ENCODE peak calls at places on chromosome 2, in four cellular contexts. One of them, this sample, is unnamed.

GRCh38 chr2:235605306-235605998 is 111.6 kb downstream of the AGAP1 start:
- ATAC-seq in activated CD8-positive, alpha-beta T cell treated with anti-CD3 and anti-CD28 coated beads, Interleukin-2, amount 10 ng/mL, durations not matched to agents 7 days and 5 days: no peak
- ATAC-seq in stimulated activated naive CD8-positive, alpha-beta T cell treated with anti-CD3 and anti-CD28 coated beads, Interleukin-15, amount 100 ng/mL, for 72 hours: no peak
- ATAC-seq in psoas muscle: peak
- ATAC-seq in this sample: no peak

GRCh38 chr2:132489150-132489549 is 72.5 kb downstream of the GPR39 start:
- ATAC-seq in activated CD8-positive, alpha-beta T cell treated with anti-CD3 and anti-CD28 coated beads, Interleukin-2, amount 10 ng/mL, durations not matched to agents 7 days and 5 days: no peak
- ATAC-seq in stimulated activated naive CD8-positive, alpha-beta T cell treated with anti-CD3 and anti-CD28 coated beads, Interleukin-15, amount 100 ng/mL, for 72 hours: no peak
- ATAC-seq in psoas muscle: no peak
- ATAC-seq in this sample: no peak

GRCh38 chr2:101486994-101487393 is 12.1 kb upstream of the RFX8 start:
- ATAC-seq in activated CD8-positive, alpha-beta T cell treated with anti-CD3 and anti-CD28 coated beads, Interleukin-2, amount 10 ng/mL, durations not matched to agents 7 days and 5 days: no peak
- ATAC-seq in stimulated activated naive CD8-positive, alpha-beta T cell treated with anti-CD3 and anti-CD28 coated beads, Interleukin-15, amount 100 ng/mL, for 72 hours: no peak
- ATAC-seq in psoas muscle: no peak
- ATAC-seq in this sample: no peak

GRCh38 chr2:19336781-19337180 is 21.6 kb downstream of the OSR1 start:
- ATAC-seq in activated CD8-positive, alpha-beta T cell treated with anti-CD3 and anti-CD28 coated beads, Interleukin-2, amount 10 ng/mL, durations not matched to agents 7 days and 5 days: no peak
- ATAC-seq in stimulated activated naive CD8-positive, alpha-beta T cell treated with anti-CD3 and anti-CD28 coated beads, Interleukin-15, amount 100 ng/mL, for 72 hours: no peak
- ATAC-seq in psoas muscle: peak
- ATAC-seq in this sample: no peak

GRCh38 chr2:151757861-151758260 is 23.6 kb upstream of the NEB start:
- ATAC-seq in activated CD8-positive, alpha-beta T cell treated with anti-CD3 and anti-CD28 coated beads, Interleukin-2, amount 10 ng/mL, durations not matched to agents 7 days and 5 days: no peak
- ATAC-seq in stimulated activated naive CD8-positive, alpha-beta T cell treated with anti-CD3 and anti-CD28 coated beads, Interleukin-15, amount 100 ng/mL, for 72 hours: no peak
- ATAC-seq in psoas muscle: no peak
- ATAC-seq in this sample: no peak

GRCh38 chr2:220550995-220551702 is 923.7 kb downstream of the SLC4A3 start:
- ATAC-seq in activated CD8-positive, alpha-beta T cell treated with anti-CD3 and anti-CD28 coated beads, Interleukin-2, amount 10 ng/mL, durations not matched to agents 7 days and 5 days: no peak
- ATAC-seq in stimulated activated naive CD8-positive, alpha-beta T cell treated with anti-CD3 and anti-CD28 coated beads, Interleukin-15, amount 100 ng/mL, for 72 hours: no peak
- ATAC-seq in psoas muscle: no peak
- ATAC-seq in this sample: no peak

GRCh38 chr2:173448938-173449471 is 94.3 kb downstream of the CDCA7 start:
- ATAC-seq in activated CD8-positive, alpha-beta T cell treated with anti-CD3 and anti-CD28 coated beads, Interleukin-2, amount 10 ng/mL, durations not matched to agents 7 days and 5 days: peak
- ATAC-seq in stimulated activated naive CD8-positive, alpha-beta T cell treated with anti-CD3 and anti-CD28 coated beads, Interleukin-15, amount 100 ng/mL, for 72 hours: peak
- ATAC-seq in psoas muscle: peak
- ATAC-seq in this sample: peak

GRCh38 chr2:70009776-70010175 is 48.3 kb upstream of the ASPRV1 start:
- ATAC-seq in activated CD8-positive, alpha-beta T cell treated with anti-CD3 and anti-CD28 coated beads, Interleukin-2, amount 10 ng/mL, durations not matched to agents 7 days and 5 days: no peak
- ATAC-seq in stimulated activated naive CD8-positive, alpha-beta T cell treated with anti-CD3 and anti-CD28 coated beads, Interleukin-15, amount 100 ng/mL, for 72 hours: no peak
- ATAC-seq in psoas muscle: no peak
- ATAC-seq in this sample: no peak

GRCh38 chr2:54697934-54698333 is 25.5 kb upstream of the EML6 start:
- ATAC-seq in activated CD8-positive, alpha-beta T cell treated with anti-CD3 and anti-CD28 coated beads, Interleukin-2, amount 10 ng/mL, durations not matched to agents 7 days and 5 days: no peak
- ATAC-seq in stimulated activated naive CD8-positive, alpha-beta T cell treated with anti-CD3 and anti-CD28 coated beads, Interleukin-15, amount 100 ng/mL, for 72 hours: no peak
- ATAC-seq in psoas muscle: no peak
- ATAC-seq in this sample: no peak

GRCh38 chr2:198775737-198776136 is 682.0 kb downstream of the SATB2 start:
- ATAC-seq in activated CD8-positive, alpha-beta T cell treated with anti-CD3 and anti-CD28 coated beads, Interleukin-2, amount 10 ng/mL, durations not matched to agents 7 days and 5 days: no peak
- ATAC-seq in stimulated activated naive CD8-positive, alpha-beta T cell treated with anti-CD3 and anti-CD28 coated beads, Interleukin-15, amount 100 ng/mL, for 72 hours: no peak
- ATAC-seq in psoas muscle: no peak
- ATAC-seq in this sample: no peak

GRCh38 chr2:85414761-85415498 is 3.6 kb upstream of the SH2D6 start:
- ATAC-seq in activated CD8-positive, alpha-beta T cell treated with anti-CD3 and anti-CD28 coated beads, Interleukin-2, amount 10 ng/mL, durations not matched to agents 7 days and 5 days: no peak
- ATAC-seq in stimulated activated naive CD8-positive, alpha-beta T cell treated with anti-CD3 and anti-CD28 coated beads, Interleukin-15, amount 100 ng/mL, for 72 hours: no peak
- ATAC-seq in psoas muscle: no peak
- ATAC-seq in this sample: no peak

GRCh38 chr2:100895402-100895801 is 75.5 kb downstream of the NPAS2 start:
- ATAC-seq in activated CD8-positive, alpha-beta T cell treated with anti-CD3 and anti-CD28 coated beads, Interleukin-2, amount 10 ng/mL, durations not matched to agents 7 days and 5 days: no peak
- ATAC-seq in stimulated activated naive CD8-positive, alpha-beta T cell treated with anti-CD3 and anti-CD28 coated beads, Interleukin-15, amount 100 ng/mL, for 72 hours: no peak
- ATAC-seq in psoas muscle: no peak
- ATAC-seq in this sample: no peak

GRCh38 chr2:28408764-28409599 is 16.3 kb downstream of the FOSL2 start:
- ATAC-seq in activated CD8-positive, alpha-beta T cell treated with anti-CD3 and anti-CD28 coated beads, Interleukin-2, amount 10 ng/mL, durations not matched to agents 7 days and 5 days: peak
- ATAC-seq in stimulated activated naive CD8-positive, alpha-beta T cell treated with anti-CD3 and anti-CD28 coated beads, Interleukin-15, amount 100 ng/mL, for 72 hours: peak
- ATAC-seq in psoas muscle: peak
- ATAC-seq in this sample: peak

GRCh38 chr2:19419211-19419880 is 60.9 kb upstream of the OSR1 start:
- ATAC-seq in activated CD8-positive, alpha-beta T cell treated with anti-CD3 and anti-CD28 coated beads, Interleukin-2, amount 10 ng/mL, durations not matched to agents 7 days and 5 days: no peak
- ATAC-seq in stimulated activated naive CD8-positive, alpha-beta T cell treated with anti-CD3 and anti-CD28 coated beads, Interleukin-15, amount 100 ng/mL, for 72 hours: no peak
- ATAC-seq in psoas muscle: no peak
- ATAC-seq in this sample: no peak

GRCh38 chr2:205768341-205768740 is 86.0 kb downstream of the NRP2 start:
- ATAC-seq in activated CD8-positive, alpha-beta T cell treated with anti-CD3 and anti-CD28 coated beads, Interleukin-2, amount 10 ng/mL, durations not matched to agents 7 days and 5 days: no peak
- ATAC-seq in stimulated activated naive CD8-positive, alpha-beta T cell treated with anti-CD3 and anti-CD28 coated beads, Interleukin-15, amount 100 ng/mL, for 72 hours: no peak
- ATAC-seq in psoas muscle: no peak
- ATAC-seq in this sample: no peak

GRCh38 chr2:25690058-25690457 is 16.7 kb upstream of the DTNB start:
- ATAC-seq in activated CD8-positive, alpha-beta T cell treated with anti-CD3 and anti-CD28 coated beads, Interleukin-2, amount 10 ng/mL, durations not matched to agents 7 days and 5 days: no peak
- ATAC-seq in stimulated activated naive CD8-positive, alpha-beta T cell treated with anti-CD3 and anti-CD28 coated beads, Interleukin-15, amount 100 ng/mL, for 72 hours: no peak
- ATAC-seq in psoas muscle: no peak
- ATAC-seq in this sample: no peak

GRCh38 chr2:148590613-148591012 is 53.9 kb upstream of the EPC2 start:
- ATAC-seq in activated CD8-positive, alpha-beta T cell treated with anti-CD3 and anti-CD28 coated beads, Interleukin-2, amount 10 ng/mL, durations not matched to agents 7 days and 5 days: no peak
- ATAC-seq in stimulated activated naive CD8-positive, alpha-beta T cell treated with anti-CD3 and anti-CD28 coated beads, Interleukin-15, amount 100 ng/mL, for 72 hours: peak
- ATAC-seq in psoas muscle: no peak
- ATAC-seq in this sample: no peak

GRCh38 chr2:222424281-222424728 is at the start of gene SGPP2:
- ATAC-seq in activated CD8-positive, alpha-beta T cell treated with anti-CD3 and anti-CD28 coated beads, Interleukin-2, amount 10 ng/mL, durations not matched to agents 7 days and 5 days: peak
- ATAC-seq in stimulated activated naive CD8-positive, alpha-beta T cell treated with anti-CD3 and anti-CD28 coated beads, Interleukin-15, amount 100 ng/mL, for 72 hours: peak
- ATAC-seq in psoas muscle: peak
- ATAC-seq in this sample: peak